ENCODE peak calls at places on chromosomes 12 and 14, in four cellular contexts. One of them, this sample, is unnamed.

GRCh38 chr14:33914676-33915516 is 36.0 kb downstream of the EGLN3 start:
- DNase-seq in fibroblast of pulmonary artery: peak; percentile 90
- DNase-seq in neural crest cell: no peak
- DNase-seq in stomach: peak; percentile 33
- DNase-seq in this sample: no peak

GRCh38 chr14:83568141-83568540 is 1961.8 kb upstream of the FLRT2 start:
- DNase-seq in fibroblast of pulmonary artery: peak; percentile 10
- DNase-seq in stomach: no peak
- DNase-seq in neural crest cell: no peak
- DNase-seq in this sample: no peak

GRCh38 chr14:36367985-36368774 is 47.7 kb upstream of the MBIP start:
- DNase-seq in stomach: no peak
- DNase-seq in neural crest cell: no peak
- DNase-seq in fibroblast of pulmonary artery: no peak
- DNase-seq in this sample: no peak

GRCh38 chr12:25852792-25853191 is 105.7 kb upstream of the RASSF8 start:
- DNase-seq in neural crest cell: no peak
- DNase-seq in stomach: no peak
- DNase-seq in fibroblast of pulmonary artery: peak; percentile 46
- DNase-seq in this sample: no peak

GRCh38 chr12:53145383-53145782 is 35.1 kb upstream of the ZNF740 start:
- DNase-seq in stomach: no peak
- DNase-seq in fibroblast of pulmonary artery: peak; percentile 56
- DNase-seq in neural crest cell: no peak
- DNase-seq in this sample: no peak

GRCh38 chr12:109715310-109716091 is 1.9 kb downstream of the FAM222A start:
- DNase-seq in fibroblast of pulmonary artery: no peak
- DNase-seq in neural crest cell: no peak
- DNase-seq in stomach: peak; percentile 46
- DNase-seq in this sample: peak; percentile 61

GRCh38 chr14:64720190-64720589 is 16.0 kb downstream of the PLEKHG3 start:
- DNase-seq in fibroblast of pulmonary artery: no peak
- DNase-seq in neural crest cell: no peak
- DNase-seq in stomach: peak; percentile 54
- DNase-seq in this sample: no peak

GRCh38 chr12:109727746-109728726 is 14.4 kb downstream of the FAM222A start:
- DNase-seq in fibroblast of pulmonary artery: no peak
- DNase-seq in neural crest cell: no peak
- DNase-seq in stomach: no peak
- DNase-seq in this sample: peak; percentile 23

GRCh38 chr12:71780207-71780822 is 25.7 kb downstream of the RAB21 start:
- DNase-seq in neural crest cell: no peak
- DNase-seq in stomach: peak; percentile 29
- DNase-seq in fibroblast of pulmonary artery: peak; percentile 63
- DNase-seq in this sample: peak; percentile 52

GRCh38 chr12:54428050-54429013 is 9.3 kb upstream of the ITGA5 start:
- DNase-seq in stomach: no peak
- DNase-seq in fibroblast of pulmonary artery: peak; percentile 66
- DNase-seq in neural crest cell: no peak
- DNase-seq in this sample: no peak

GRCh38 chr12:45439039-45439438 is 223.1 kb downstream of the ANO6 start:
- DNase-seq in fibroblast of pulmonary artery: no peak
- DNase-seq in neural crest cell: no peak
- DNase-seq in stomach: no peak
- DNase-seq in this sample: no peak

GRCh38 chr14:37061697-37062096 is 110.7 kb downstream of the SLC25A21 start:
- DNase-seq in neural crest cell: no peak
- DNase-seq in stomach: no peak
- DNase-seq in fibroblast of pulmonary artery: no peak
- DNase-seq in this sample: no peak

GRCh38 chr14:32939254-32940065 is 781 bp downstream of the NPAS3 start:
- DNase-seq in neural crest cell: peak; percentile 67
- DNase-seq in stomach: peak; percentile 68
- DNase-seq in fibroblast of pulmonary artery: peak; percentile 77
- DNase-seq in this sample: peak; percentile 41

GRCh38 chr14:93980464-93981201 is 4.3 kb upstream of the ASB2 start:
- DNase-seq in stomach: no peak
- DNase-seq in neural crest cell: no peak
- DNase-seq in fibroblast of pulmonary artery: no peak
- DNase-seq in this sample: no peak

GRCh38 chr12:49777800-49778748 is 36.7 kb downstream of the TMBIM6 start:
- DNase-seq in neural crest cell: peak; percentile 57
- DNase-seq in stomach: peak; percentile 79
- DNase-seq in fibroblast of pulmonary artery: peak; percentile 46
- DNase-seq in this sample: peak; percentile 90

GRCh38 chr12:89825591-89826449 is 117.2 kb upstream of the ATP2B1 start:
- DNase-seq in neural crest cell: no peak
- DNase-seq in stomach: no peak
- DNase-seq in fibroblast of pulmonary artery: peak; percentile 49
- DNase-seq in this sample: no peak

GRCh38 chr12:21745258-21745657 is 29.2 kb downstream of the KCNJ8 start:
- DNase-seq in fibroblast of pulmonary artery: no peak
- DNase-seq in neural crest cell: no peak
- DNase-seq in stomach: no peak
- DNase-seq in this sample: no peak

GRCh38 chr12:79897617-79898016 is 37.3 kb downstream of the PPP1R12A start:
- DNase-seq in stomach: no peak
- DNase-seq in fibroblast of pulmonary artery: peak; percentile 90
- DNase-seq in neural crest cell: no peak
- DNase-seq in this sample: no peak

GRCh38 chr12:132926417-132926833 is 29.7 kb downstream of the ZNF605 start:
- DNase-seq in fibroblast of pulmonary artery: no peak
- DNase-seq in neural crest cell: no peak
- DNase-seq in stomach: no peak
- DNase-seq in this sample: no peak

GRCh38 chr14:24662753-24663152 is 28.8 kb upstream of the GZMB start:
- DNase-seq in fibroblast of pulmonary artery: no peak
- DNase-seq in neural crest cell: no peak
- DNase-seq in stomach: no peak
- DNase-seq in this sample: no peak

GRCh38 chr12:102883204-102883799 is 33.7 kb downstream of the PAH start:
- DNase-seq in neural crest cell: peak; percentile 71
- DNase-seq in stomach: peak; percentile 60
- DNase-seq in fibroblast of pulmonary artery: peak; percentile 28
- DNase-seq in this sample: peak; percentile 62

GRCh38 chr14:30283822-30284446 is 275.0 kb upstream of the G2E3 start:
- DNase-seq in stomach: no peak
- DNase-seq in fibroblast of pulmonary artery: peak; percentile 65
- DNase-seq in neural crest cell: peak; percentile 50
- DNase-seq in this sample: peak; percentile 52

GRCh38 chr12:119913931-119914330 is 36.8 kb upstream of the CIT start:
- DNase-seq in fibroblast of pulmonary artery: no peak
- DNase-seq in stomach: no peak
- DNase-seq in neural crest cell: no peak
- DNase-seq in this sample: no peak

GRCh38 chr12:57203791-57204190 is 12.8 kb upstream of the NXPH4 start:
- DNase-seq in fibroblast of pulmonary artery: no peak
- DNase-seq in stomach: no peak
- DNase-seq in neural crest cell: no peak
- DNase-seq in this sample: no peak

GRCh38 chr12:132124766-132125425 is 19.2 kb downstream of the DDX51 start:
- DNase-seq in fibroblast of pulmonary artery: no peak
- DNase-seq in neural crest cell: no peak
- DNase-seq in stomach: no peak
- DNase-seq in this sample: no peak

GRCh38 chr12:45268672-45269406 is 52.9 kb downstream of the ANO6 start:
- DNase-seq in fibroblast of pulmonary artery: peak; percentile 94
- DNase-seq in stomach: peak; percentile 76
- DNase-seq in neural crest cell: no peak
- DNase-seq in this sample: no peak

GRCh38 chr12:67068204-67068731 is 200.9 kb upstream of the CAND1 start:
- DNase-seq in fibroblast of pulmonary artery: no peak
- DNase-seq in neural crest cell: peak; percentile 27
- DNase-seq in stomach: no peak
- DNase-seq in this sample: no peak

GRCh38 chr14:38243696-38244250 is 12.1 kb downstream of the CLEC14A start:
- DNase-seq in fibroblast of pulmonary artery: no peak
- DNase-seq in stomach: no peak
- DNase-seq in neural crest cell: no peak
- DNase-seq in this sample: no peak

GRCh38 chr14:67820428-67820881 is 876 bp downstream of the RAD51B start:
- DNase-seq in fibroblast of pulmonary artery: peak; percentile 14
- DNase-seq in stomach: no peak
- DNase-seq in neural crest cell: no peak
- DNase-seq in this sample: peak; percentile 17

GRCh38 chr12:50219544-50219943 is 52.4 kb upstream of the CERS5 start:
- DNase-seq in neural crest cell: no peak
- DNase-seq in fibroblast of pulmonary artery: no peak
- DNase-seq in stomach: no peak
- DNase-seq in this sample: no peak

GRCh38 chr12:11695321-11695720 is 45.8 kb downstream of the ETV6 start:
- DNase-seq in stomach: no peak
- DNase-seq in neural crest cell: no peak
- DNase-seq in fibroblast of pulmonary artery: peak; percentile 38
- DNase-seq in this sample: peak; percentile 24

GRCh38 chr12:16189849-16190248 is 87.6 kb downstream of the SLC15A5 start:
- DNase-seq in neural crest cell: no peak
- DNase-seq in fibroblast of pulmonary artery: peak; percentile 75
- DNase-seq in stomach: no peak
- DNase-seq in this sample: peak; percentile 41
- TF ChIP-seq CTCF in neural crest cell: peak; percentile 57
- TF ChIP-seq CTCF in fibroblast of pulmonary artery: peak; percentile 68
- TF ChIP-seq CTCF in stomach: peak; percentile 23
- TF ChIP-seq CTCF in this sample: peak; percentile 64

GRCh38 chr12:58387199-58387598 is 445.8 kb downstream of the ATP23 start:
- DNase-seq in stomach: no peak
- DNase-seq in fibroblast of pulmonary artery: peak; percentile 44
- DNase-seq in neural crest cell: no peak
- DNase-seq in this sample: no peak
- TF ChIP-seq CTCF in stomach: no peak
- TF ChIP-seq CTCF in fibroblast of pulmonary artery: no peak
- TF ChIP-seq CTCF in neural crest cell: no peak
- TF ChIP-seq CTCF in this sample: no peak

GRCh38 chr14:98606041-98606640 is 665.9 kb downstream of the BCL11B start:
- DNase-seq in fibroblast of pulmonary artery: no peak
- DNase-seq in stomach: no peak
- DNase-seq in neural crest cell: no peak
- DNase-seq in this sample: no peak
- TF ChIP-seq CTCF in fibroblast of pulmonary artery: no peak
- TF ChIP-seq CTCF in stomach: no peak
- TF ChIP-seq CTCF in neural crest cell: no peak
- TF ChIP-seq CTCF in this sample: no peak

DNA sequence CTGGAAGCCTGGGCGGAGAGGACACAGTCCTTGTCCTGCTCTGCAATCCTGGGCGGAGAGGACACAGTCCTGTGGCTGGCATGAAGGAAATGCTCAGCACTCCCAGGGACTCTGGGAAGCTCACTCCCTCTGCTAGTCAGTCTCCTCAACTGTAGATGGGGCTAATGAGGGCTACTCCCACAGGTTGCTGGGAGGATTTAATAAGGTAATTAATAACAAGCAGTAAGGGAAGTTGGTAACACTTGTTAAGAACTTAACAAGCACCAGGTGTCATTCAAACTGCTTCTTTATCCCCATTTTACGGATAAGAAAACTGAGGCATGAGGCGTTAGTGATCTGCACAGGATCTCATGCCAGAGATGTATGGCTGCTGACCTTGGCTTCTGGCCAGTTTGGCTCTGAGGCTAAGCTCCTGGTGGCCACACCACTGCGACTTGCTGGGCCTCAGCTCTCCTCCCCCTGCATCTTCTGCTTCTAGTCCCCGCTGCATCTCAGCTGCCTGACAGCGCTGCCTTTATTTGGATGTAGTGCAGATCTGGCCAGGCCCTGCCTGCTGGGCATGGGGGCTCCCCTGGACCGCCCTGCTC is 54.1 kb upstream of the BEGAIN start:
- DNase-seq in neural crest cell: no peak
- DNase-seq in stomach: no peak
- DNase-seq in fibroblast of pulmonary artery: no peak
- DNase-seq in this sample: no peak
- TF ChIP-seq CTCF in neural crest cell: no peak
- TF ChIP-seq CTCF in stomach: no peak
- TF ChIP-seq CTCF in fibroblast of pulmonary artery: no peak
- TF ChIP-seq CTCF in this sample: no peak

DNA sequence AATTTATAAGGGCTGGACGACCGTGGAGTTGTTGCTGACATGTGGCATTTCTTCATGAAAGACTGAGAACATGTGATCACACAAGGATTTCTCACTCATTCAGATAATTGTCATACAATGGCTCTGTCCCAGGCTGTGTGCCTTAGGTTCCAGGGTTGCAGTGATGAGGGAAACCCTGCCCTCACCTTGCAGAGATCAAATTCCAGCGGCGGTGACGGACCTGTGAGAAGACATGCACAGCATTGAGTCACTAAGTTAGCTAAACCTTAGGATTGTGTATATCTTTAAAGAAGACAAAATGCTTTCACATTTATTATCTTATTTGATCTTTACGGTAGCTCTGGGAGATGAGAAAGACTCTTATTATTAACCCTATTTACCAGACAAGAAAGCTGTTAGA is 1029.1 kb downstream of the BCL11B start:
- DNase-seq in neural crest cell: no peak
- DNase-seq in stomach: no peak
- DNase-seq in fibroblast of pulmonary artery: no peak
- DNase-seq in this sample: no peak
- TF ChIP-seq CTCF in neural crest cell: no peak
- TF ChIP-seq CTCF in stomach: no peak
- TF ChIP-seq CTCF in fibroblast of pulmonary artery: no peak
- TF ChIP-seq CTCF in this sample: no peak

DNA sequence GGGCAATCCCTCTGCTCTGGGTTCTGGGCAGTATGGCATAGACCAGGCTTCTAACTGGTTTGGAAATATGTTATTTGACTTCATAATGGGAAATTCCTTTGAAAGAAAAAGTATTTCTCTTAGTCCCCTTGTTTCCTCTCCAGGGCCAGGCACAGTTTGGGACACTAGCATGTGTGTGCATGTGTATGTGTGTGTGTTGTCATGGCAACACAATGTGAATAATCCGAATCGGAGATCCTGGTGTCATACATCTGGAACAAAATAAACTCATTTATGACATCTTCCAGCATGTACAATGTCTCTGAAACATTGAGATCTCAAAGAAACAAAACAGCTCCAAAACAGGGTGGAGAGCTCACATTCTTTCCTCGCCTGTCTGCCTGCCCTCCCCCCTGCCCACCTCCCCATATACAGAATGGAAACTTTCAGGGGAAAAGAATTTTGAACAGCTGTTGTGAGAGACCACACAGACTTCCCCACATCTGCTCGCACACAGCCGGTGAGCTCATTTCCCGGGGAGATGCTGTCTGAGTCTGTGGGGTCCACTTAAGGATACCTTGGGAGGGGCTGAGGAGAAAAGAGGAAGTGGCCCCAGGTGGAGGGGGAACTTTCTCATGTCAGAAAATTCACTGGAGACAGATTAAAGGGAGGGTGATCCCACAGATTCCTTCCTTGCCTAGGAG is 55.5 kb upstream of the PARP11 start:
- DNase-seq in stomach: no peak
- DNase-seq in neural crest cell: no peak
- DNase-seq in fibroblast of pulmonary artery: no peak
- DNase-seq in this sample: no peak
- TF ChIP-seq CTCF in stomach: no peak
- TF ChIP-seq CTCF in neural crest cell: no peak
- TF ChIP-seq CTCF in fibroblast of pulmonary artery: no peak
- TF ChIP-seq CTCF in this sample: no peak

GRCh38 chr14:71411766-71412165 is 504.5 kb downstream of the PCNX1 start:
- DNase-seq in stomach: no peak
- DNase-seq in neural crest cell: no peak
- DNase-seq in fibroblast of pulmonary artery: no peak
- DNase-seq in this sample: no peak
- TF ChIP-seq CTCF in stomach: no peak
- TF ChIP-seq CTCF in neural crest cell: no peak
- TF ChIP-seq CTCF in fibroblast of pulmonary artery: no peak
- TF ChIP-seq CTCF in this sample: no peak